ENCODE peak calls at places on chromosomes 1 and 21, in ten cellular contexts. One of them, this sample, is unnamed.

GRCh38 chr1:20483833-20484525 is 2.0 kb downstream of the CAMK2N1 start:
- DNase-seq in psoas muscle: peak; percentile 22
- DNase-seq in heart right ventricle: peak; percentile 25
- DNase-seq in body of pancreas: no peak
- DNase-seq in cardiac muscle cell: peak; percentile 39
- DNase-seq in A673: peak; percentile 7
- DNase-seq in tibial nerve: no peak
- DNase-seq in astrocyte: peak; percentile 39
- DNase-seq in K562: no peak
- DNase-seq in prostate gland: no peak
- DNase-seq in this sample: no peak

GRCh38 chr1:206094024-206094423 is 23.2 kb downstream of the AVPR1B start:
- DNase-seq in A673: peak; percentile 78
- DNase-seq in body of pancreas: no peak
- DNase-seq in prostate gland: no peak
- DNase-seq in K562: no peak
- DNase-seq in astrocyte: no peak
- DNase-seq in psoas muscle: no peak
- DNase-seq in cardiac muscle cell: no peak
- DNase-seq in tibial nerve: no peak
- DNase-seq in heart right ventricle: no peak
- DNase-seq in this sample: no peak

GRCh38 chr21:44364151-44365053 is 11.0 kb downstream of the TRPM2 start:
- DNase-seq in prostate gland: no peak
- DNase-seq in K562: no peak
- DNase-seq in A673: no peak
- DNase-seq in psoas muscle: no peak
- DNase-seq in cardiac muscle cell: no peak
- DNase-seq in tibial nerve: peak; percentile 7
- DNase-seq in astrocyte: no peak
- DNase-seq in heart right ventricle: no peak
- DNase-seq in body of pancreas: no peak
- DNase-seq in this sample: no peak

GRCh38 chr1:150874455-150875196 is 1.8 kb downstream of the ARNT start:
- DNase-seq in K562: no peak
- DNase-seq in A673: no peak
- DNase-seq in astrocyte: no peak
- DNase-seq in tibial nerve: no peak
- DNase-seq in psoas muscle: no peak
- DNase-seq in body of pancreas: no peak
- DNase-seq in prostate gland: no peak
- DNase-seq in heart right ventricle: no peak
- DNase-seq in cardiac muscle cell: no peak
- DNase-seq in this sample: no peak

GRCh38 chr1:244180256-244180655 is 129.2 kb downstream of the ZBTB18 start:
- DNase-seq in A673: no peak
- DNase-seq in astrocyte: peak; percentile 12
- DNase-seq in prostate gland: no peak
- DNase-seq in K562: no peak
- DNase-seq in tibial nerve: no peak
- DNase-seq in heart right ventricle: no peak
- DNase-seq in cardiac muscle cell: no peak
- DNase-seq in body of pancreas: no peak
- DNase-seq in psoas muscle: no peak
- DNase-seq in this sample: no peak

GRCh38 chr1:66652556-66652955 is 99.7 kb upstream of the DYNLT5 start:
- DNase-seq in body of pancreas: no peak
- DNase-seq in psoas muscle: no peak
- DNase-seq in K562: no peak
- DNase-seq in astrocyte: peak; percentile 14
- DNase-seq in cardiac muscle cell: no peak
- DNase-seq in prostate gland: no peak
- DNase-seq in A673: no peak
- DNase-seq in heart right ventricle: no peak
- DNase-seq in tibial nerve: no peak
- DNase-seq in this sample: no peak

GRCh38 chr1:53061123-53061858 is 722 bp upstream of the PODN start:
- DNase-seq in psoas muscle: peak; percentile 81
- DNase-seq in A673: no peak
- DNase-seq in body of pancreas: no peak
- DNase-seq in prostate gland: no peak
- DNase-seq in K562: no peak
- DNase-seq in tibial nerve: peak; percentile 87
- DNase-seq in astrocyte: no peak
- DNase-seq in heart right ventricle: peak; percentile 63
- DNase-seq in cardiac muscle cell: no peak
- DNase-seq in this sample: no peak

GRCh38 chr1:207822124-207822601 is 70.3 kb downstream of the CD46 start:
- DNase-seq in A673: no peak
- DNase-seq in cardiac muscle cell: no peak
- DNase-seq in heart right ventricle: no peak
- DNase-seq in tibial nerve: no peak
- DNase-seq in K562: no peak
- DNase-seq in body of pancreas: no peak
- DNase-seq in psoas muscle: no peak
- DNase-seq in astrocyte: no peak
- DNase-seq in prostate gland: no peak
- DNase-seq in this sample: no peak

GRCh38 chr1:26469558-26469957 is 2.7 kb upstream of the HMGN2 start:
- DNase-seq in body of pancreas: no peak
- DNase-seq in psoas muscle: no peak
- DNase-seq in A673: peak; percentile 85
- DNase-seq in prostate gland: no peak
- DNase-seq in tibial nerve: no peak
- DNase-seq in astrocyte: no peak
- DNase-seq in K562: no peak
- DNase-seq in cardiac muscle cell: no peak
- DNase-seq in heart right ventricle: no peak
- DNase-seq in this sample: no peak

GRCh38 chr1:156669794-156670193 is 7.4 kb downstream of the NES start:
- DNase-seq in tibial nerve: no peak
- DNase-seq in A673: no peak
- DNase-seq in astrocyte: no peak
- DNase-seq in psoas muscle: no peak
- DNase-seq in body of pancreas: no peak
- DNase-seq in prostate gland: no peak
- DNase-seq in cardiac muscle cell: no peak
- DNase-seq in heart right ventricle: no peak
- DNase-seq in K562: no peak
- DNase-seq in this sample: no peak
- H3K4me1 ChIP-seq in tibial nerve: peaks cover 82% of the 10 kb centered on the region
- H3K4me1 ChIP-seq in A673: no peaks in the 10 kb centered on the region
- H3K4me1 ChIP-seq in astrocyte: peaks cover 34% of the 10 kb centered on the region
- H3K4me1 ChIP-seq in psoas muscle: peaks cover 88% of the 10 kb centered on the region
- H3K4me1 ChIP-seq in body of pancreas: peaks cover 7% of the 10 kb centered on the region
- H3K4me1 ChIP-seq in prostate gland: no peaks in the 10 kb centered on the region
- H3K4me1 ChIP-seq in cardiac muscle cell: peaks cover 78% of the 10 kb centered on the region
- H3K4me1 ChIP-seq in heart right ventricle: peaks cover 76% of the 10 kb centered on the region
- H3K4me1 ChIP-seq in K562: peaks cover 72% of the 10 kb centered on the region
- H3K4me1 ChIP-seq in this sample: peaks cover 27% of the 10 kb centered on the region

GRCh38 chr1:157142245-157142644 is 4.0 kb upstream of the ETV3 start:
- DNase-seq in cardiac muscle cell: no peak
- DNase-seq in K562: no peak
- DNase-seq in astrocyte: no peak
- DNase-seq in prostate gland: no peak
- DNase-seq in heart right ventricle: no peak
- DNase-seq in psoas muscle: no peak
- DNase-seq in A673: no peak
- DNase-seq in tibial nerve: no peak
- DNase-seq in body of pancreas: no peak
- DNase-seq in this sample: no peak

GRCh38 chr1:157138220-157139124 is at the start of gene ETV3:
- DNase-seq in A673: peak; percentile 96
- DNase-seq in K562: peak; percentile 90
- DNase-seq in tibial nerve: peak; percentile 78
- DNase-seq in psoas muscle: peak; percentile 88
- DNase-seq in body of pancreas: peak; percentile 93
- DNase-seq in astrocyte: peak; percentile 90
- DNase-seq in prostate gland: peak; percentile 92
- DNase-seq in heart right ventricle: peak; percentile 88
- DNase-seq in cardiac muscle cell: peak; percentile 92
- DNase-seq in this sample: peak; percentile 93

GRCh38 chr1:157139125-157139524 is 930 bp upstream of the ETV3 start:
- DNase-seq in heart right ventricle: no peak
- DNase-seq in K562: no peak
- DNase-seq in body of pancreas: no peak
- DNase-seq in prostate gland: no peak
- DNase-seq in A673: no peak
- DNase-seq in astrocyte: no peak
- DNase-seq in tibial nerve: no peak
- DNase-seq in cardiac muscle cell: no peak
- DNase-seq in psoas muscle: no peak
- DNase-seq in this sample: no peak

GRCh38 chr1:157141212-157141855 is 3.1 kb upstream of the ETV3 start:
- DNase-seq in astrocyte: no peak
- DNase-seq in body of pancreas: no peak
- DNase-seq in cardiac muscle cell: no peak
- DNase-seq in tibial nerve: no peak
- DNase-seq in prostate gland: no peak
- DNase-seq in heart right ventricle: no peak
- DNase-seq in K562: no peak
- DNase-seq in psoas muscle: no peak
- DNase-seq in A673: no peak
- DNase-seq in this sample: no peak

DNA sequence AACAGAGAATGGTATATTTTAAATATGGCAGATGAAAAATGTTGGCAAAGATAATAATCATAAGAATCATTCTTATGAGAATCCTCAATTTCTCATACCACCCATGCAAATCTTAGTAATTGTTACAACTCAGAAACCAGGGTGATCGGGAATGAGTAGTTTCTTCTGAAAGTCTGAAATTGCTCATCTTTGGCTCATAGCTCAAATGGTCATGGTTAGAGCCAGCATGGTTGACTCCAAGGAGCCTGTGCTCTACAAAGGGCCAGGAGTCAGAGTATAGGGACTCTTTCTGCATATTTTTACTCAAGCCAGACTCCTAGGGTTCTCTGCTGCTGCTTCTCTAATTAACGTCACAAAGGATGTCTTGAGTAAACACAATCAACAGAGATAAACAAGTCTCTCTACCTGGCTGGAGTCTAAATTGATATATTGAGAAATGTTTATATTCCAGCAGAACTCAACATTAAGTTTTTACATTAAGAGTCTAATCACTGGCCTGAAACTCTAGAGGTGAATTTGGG is 1.9 kb upstream of the ETV3 start:
- DNase-seq in prostate gland: no peak
- DNase-seq in K562: no peak
- DNase-seq in body of pancreas: no peak
- DNase-seq in heart right ventricle: no peak
- DNase-seq in cardiac muscle cell: no peak
- DNase-seq in astrocyte: no peak
- DNase-seq in tibial nerve: no peak
- DNase-seq in A673: no peak
- DNase-seq in psoas muscle: no peak
- DNase-seq in this sample: no peak
- H3K27ac ChIP-seq in prostate gland: no peak overlapping the region
- H3K27ac ChIP-seq in K562: no peak overlapping the region
- H3K27ac ChIP-seq in body of pancreas: no peak overlapping the region
- H3K27ac ChIP-seq in heart right ventricle: no peak overlapping the region
- H3K27ac ChIP-seq in cardiac muscle cell: no peak overlapping the region
- H3K27ac ChIP-seq in astrocyte: no peak overlapping the region
- H3K27ac ChIP-seq in tibial nerve: no peak overlapping the region
- H3K27ac ChIP-seq in A673: no peak overlapping the region
- H3K27ac ChIP-seq in psoas muscle: no peak overlapping the region
- H3K27ac ChIP-seq in this sample: no peak overlapping the region

GRCh38 chr1:232627645-232628334 is 2.1 kb downstream of the SIPA1L2 start:
- DNase-seq in prostate gland: peak; percentile 56
- DNase-seq in body of pancreas: no peak
- DNase-seq in cardiac muscle cell: peak; percentile 42
- DNase-seq in psoas muscle: no peak
- DNase-seq in astrocyte: peak; percentile 34
- DNase-seq in A673: peak; percentile 47
- DNase-seq in tibial nerve: no peak
- DNase-seq in K562: peak; percentile 41
- DNase-seq in heart right ventricle: no peak
- DNase-seq in this sample: no peak
- TF ChIP-seq CTCF in prostate gland: peak; percentile 50
- TF ChIP-seq CTCF in body of pancreas: peak; percentile 14
- TF ChIP-seq CTCF in cardiac muscle cell: peak; percentile 25
- TF ChIP-seq CTCF in psoas muscle: peak; percentile 28
- TF ChIP-seq CTCF in astrocyte: peak; percentile 49
- TF ChIP-seq CTCF in A673: peak; percentile 53
- TF ChIP-seq CTCF in tibial nerve: peak; percentile 27
- TF ChIP-seq CTCF in K562: no peak
- TF ChIP-seq CTCF in heart right ventricle: peak; percentile 44
- TF ChIP-seq CTCF in this sample: no peak

GRCh38 chr1:223832637-223832943 is 13.2 kb downstream of the TP53BP2 start:
- DNase-seq in A673: peak; percentile 63
- DNase-seq in astrocyte: no peak
- DNase-seq in psoas muscle: no peak
- DNase-seq in tibial nerve: no peak
- DNase-seq in K562: no peak
- DNase-seq in prostate gland: no peak
- DNase-seq in body of pancreas: no peak
- DNase-seq in cardiac muscle cell: peak; percentile 36
- DNase-seq in heart right ventricle: no peak
- DNase-seq in this sample: no peak

GRCh38 chr1:223831755-223832636 is 13.8 kb downstream of the TP53BP2 start:
- DNase-seq in heart right ventricle: no peak
- DNase-seq in astrocyte: peak; percentile 79
- DNase-seq in tibial nerve: no peak
- DNase-seq in prostate gland: no peak
- DNase-seq in A673: peak; percentile 63
- DNase-seq in body of pancreas: no peak
- DNase-seq in psoas muscle: no peak
- DNase-seq in cardiac muscle cell: no peak
- DNase-seq in K562: no peak
- DNase-seq in this sample: no peak

GRCh38 chr1:223828162-223828848 is 17.4 kb downstream of the TP53BP2 start:
- DNase-seq in prostate gland: no peak
- DNase-seq in tibial nerve: no peak
- DNase-seq in A673: no peak
- DNase-seq in body of pancreas: no peak
- DNase-seq in cardiac muscle cell: no peak
- DNase-seq in heart right ventricle: no peak
- DNase-seq in psoas muscle: no peak
- DNase-seq in astrocyte: no peak
- DNase-seq in K562: no peak
- DNase-seq in this sample: no peak

GRCh38 chr1:223827193-223827663 is 18.5 kb downstream of the TP53BP2 start:
- DNase-seq in body of pancreas: peak; percentile 34
- DNase-seq in tibial nerve: no peak
- DNase-seq in astrocyte: peak; percentile 37
- DNase-seq in A673: no peak
- DNase-seq in cardiac muscle cell: no peak
- DNase-seq in heart right ventricle: no peak
- DNase-seq in psoas muscle: no peak
- DNase-seq in prostate gland: no peak
- DNase-seq in K562: no peak
- DNase-seq in this sample: no peak

DNA sequence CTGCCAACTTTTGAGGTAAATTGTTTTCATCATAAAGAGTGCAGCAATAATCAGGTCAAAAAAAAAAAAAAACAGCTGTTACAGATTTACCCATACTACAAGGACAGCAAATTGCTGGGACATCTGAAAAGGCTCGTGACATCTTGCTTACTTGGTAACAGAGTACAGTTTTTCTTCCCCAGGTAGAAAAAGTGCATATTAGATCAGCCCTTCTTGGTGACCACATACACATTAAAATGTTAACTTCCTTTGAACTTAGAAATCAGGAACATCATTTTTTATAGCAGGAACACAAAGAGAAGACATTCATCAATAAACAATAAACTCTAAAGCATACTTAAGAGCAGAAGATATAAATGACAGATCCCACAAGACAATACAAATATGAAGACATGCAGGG is 16.1 kb downstream of the TP53BP2 start:
- DNase-seq in K562: no peak
- DNase-seq in psoas muscle: no peak
- DNase-seq in body of pancreas: no peak
- DNase-seq in heart right ventricle: no peak
- DNase-seq in astrocyte: no peak
- DNase-seq in A673: no peak
- DNase-seq in cardiac muscle cell: no peak
- DNase-seq in prostate gland: no peak
- DNase-seq in tibial nerve: no peak
- DNase-seq in this sample: no peak
- H3K4me1 ChIP-seq in K562: peaks cover 10% of the 10 kb centered on the region
- H3K4me1 ChIP-seq in psoas muscle: peaks cover 60% of the 10 kb centered on the region
- H3K4me1 ChIP-seq in body of pancreas: peaks cover 40% of the 10 kb centered on the region
- H3K4me1 ChIP-seq in heart right ventricle: peaks cover 85% of the 10 kb centered on the region
- H3K4me1 ChIP-seq in astrocyte: peaks cover 8% of the 10 kb centered on the region
- H3K4me1 ChIP-seq in A673: peaks cover 52% of the 10 kb centered on the region
- H3K4me1 ChIP-seq in cardiac muscle cell: peaks cover 45% of the 10 kb centered on the region
- H3K4me1 ChIP-seq in prostate gland: no peaks in the 10 kb centered on the region
- H3K4me1 ChIP-seq in tibial nerve: peaks cover 61% of the 10 kb centered on the region
- H3K4me1 ChIP-seq in this sample: peaks cover 26% of the 10 kb centered on the region